ENCODE peak calls at places on chromosomes 11 and 22, in seven cellular contexts. N is heart left ventricle; U is MCF 10A; H is left colon; J is NAMALWA; G is stimulated activated CD4-positive, alpha-beta T cell treated with anti-CD3 and anti-CD28 coated beads, Interleukin-2, amount 100 ng/mL, for 24 hours; B is effector CD4-positive, alpha-beta T cell. M is an unnamed sample.

GRCh38 chr11:122180435-122180834 is 64.4 kb upstream of the BLID start:
- DNase-seq in B (no peak), U (peak; percentile 95), N (no peak), H (no peak), J (no peak), G (no peak), M (no peak)

GRCh38 chr22:45977551-45978274 is 751 bp upstream of the WNT7B start:
- DNase-seq in G (no peak), N (no peak), B (no peak), J (peak; percentile 18), H (no peak), U (peak; percentile 35), M (no peak)

GRCh38 chr22:27435839-27436581 is 365.5 kb downstream of the MN1 start:
- DNase-seq in B (no peak), H (no peak), N (peak; percentile 70), G (no peak), U (no peak), J (no peak), M (no peak)

GRCh38 chr22:33112606-33113005 is 54.4 kb upstream of the SYN3 start:
- DNase-seq in N (no peak), G (no peak), J (peak; percentile 25), B (no peak), U (no peak), H (no peak), M (no peak)

GRCh38 chr11:106714179-106714578 is 304.1 kb downstream of the GUCY1A2 start:
- DNase-seq in U (no peak), G (no peak), J (no peak), H (no peak), N (no peak), B (no peak), M (no peak)

GRCh38 chr22:16975155-16975885 is 32.7 kb downstream of the GAB4 start:
- DNase-seq in J (no peak), H (no peak), U (no peak), G (no peak), B (no peak), N (no peak), M (no peak)

GRCh38 chr11:44780940-44781631 is 54.3 kb downstream of the TSPAN18 start:
- DNase-seq in J (no peak), G (no peak), N (peak; percentile 54), U (no peak), B (no peak), H (no peak), M (peak; percentile 62)

GRCh38 chr11:61377461-61378160 is 14.8 kb upstream of the TMEM216 start:
- DNase-seq in B (no peak), J (no peak), G (no peak), N (no peak), U (no peak), H (no peak), M (no peak)

GRCh38 chr11:67486481-67487195 is 3.8 kb downstream of the AIP start:
- DNase-seq in H (no peak), U (no peak), N (no peak), B (no peak), J (no peak), G (peak; percentile 49), M (no peak)

GRCh38 chr22:46574993-46575914 is 37.8 kb upstream of the CELSR1 start:
- DNase-seq in B (no peak), N (peak; percentile 57), J (no peak), H (peak; percentile 75), G (no peak), U (peak; percentile 16), M (no peak)

GRCh38 chr11:65436412-65437032 is 13.9 kb downstream of the NEAT1 start:
- DNase-seq in N (peak; percentile 6), J (no peak), G (no peak), U (peak; percentile 41), H (no peak), B (no peak), M (no peak)

GRCh38 chr11:1814691-1815090 is 20.1 kb upstream of the SYT8 start:
- DNase-seq in H (no peak), N (no peak), G (no peak), J (no peak), U (no peak), B (no peak), M (no peak)

GRCh38 chr11:125886997-125887372 is 483 bp upstream of the HYLS1 start:
- DNase-seq in U (peak; percentile 57), J (peak; percentile 61), G (no peak), H (peak; percentile 41), B (peak; percentile 33), N (peak; percentile 30), M (peak; percentile 72)

GRCh38 chr11:119551726-119552510 is 128.9 kb upstream of the THY1 start:
- DNase-seq in H (no peak), U (no peak), J (no peak), B (no peak), G (no peak), N (no peak), M (no peak)

GRCh38 chr11:113991170-113991569 is 16.3 kb downstream of the HTR3A start:
- DNase-seq in H (no peak), B (no peak), U (peak; percentile 70), G (no peak), N (no peak), J (peak; percentile 25), M (peak; percentile 16)

GRCh38 chr11:46553746-46554204 is 40.0 kb downstream of the AMBRA1 start:
- DNase-seq in B (no peak), N (no peak), G (no peak), J (no peak), U (no peak), H (no peak), M (no peak)

GRCh38 chr22:31609716-31610115 is 52.3 kb downstream of the PISD start:
- DNase-seq in J (no peak), N (no peak), H (peak; percentile 17), U (no peak), G (no peak), B (no peak), M (no peak)

GRCh38 chr11:125381499-125381898 is 114.6 kb downstream of the FEZ1 start:
- DNase-seq in N (no peak), U (no peak), G (no peak), H (no peak), B (no peak), J (no peak), M (no peak)

GRCh38 chr22:33796494-33796893 is 123.8 kb downstream of the LARGE1 start:
- DNase-seq in B (no peak), N (no peak), J (no peak), G (no peak), H (no peak), U (no peak), M (no peak)

GRCh38 chr11:3947084-3947483 is 91.6 kb downstream of the STIM1 start:
- DNase-seq in G (no peak), J (peak; percentile 63), N (peak; percentile 72), U (no peak), B (peak; percentile 26), H (peak; percentile 34), M (peak; percentile 72)

GRCh38 chr22:28442264-28442950 is 237.2 kb downstream of the TTC28 start:
- DNase-seq in U (peak; percentile 24), B (peak; percentile 17), J (peak; percentile 76), N (peak; percentile 85), G (peak; percentile 66), H (peak; percentile 73), M (peak; percentile 62)